ENCODE peak calls at places on chromosome 10, in nine cellular contexts. One of them, this sample, is unnamed.

GRCh38 chr10:43075612-43076003 is 1.3 kb upstream of the RET start:
- DNase-seq in right cardiac atrium: peak; percentile 7
- DNase-seq in T-cell: no peak
- DNase-seq in cerebellum: no peak
- DNase-seq in activated gamma-delta T cell treated with Interleukin-2 at 50 U/mL for 16 hours: no peak
- DNase-seq in stimulated activated CD8-positive, alpha-beta memory T cell treated with anti-CD3 and anti-CD28 coated beads, Interleukin-7, amount 100 ng/mL, for 1 hour: no peak
- DNase-seq in neuronal stem cell: no peak
- DNase-seq in endodermal cell: peak; percentile 72
- DNase-seq in stimulated activated CD4-positive, alpha-beta T cell treated with anti-CD3 and anti-CD28 coated beads, TNF-alpha, amount 100 ng/mL, for 4 hours: no peak
- DNase-seq in this sample: no peak

GRCh38 chr10:29600067-29600466 is 34.7 kb downstream of the SVIL start:
- DNase-seq in stimulated activated CD8-positive, alpha-beta memory T cell treated with anti-CD3 and anti-CD28 coated beads, Interleukin-7, amount 100 ng/mL, for 1 hour: no peak
- DNase-seq in neuronal stem cell: no peak
- DNase-seq in cerebellum: no peak
- DNase-seq in stimulated activated CD4-positive, alpha-beta T cell treated with anti-CD3 and anti-CD28 coated beads, TNF-alpha, amount 100 ng/mL, for 4 hours: no peak
- DNase-seq in endodermal cell: no peak
- DNase-seq in right cardiac atrium: no peak
- DNase-seq in T-cell: no peak
- DNase-seq in activated gamma-delta T cell treated with Interleukin-2 at 50 U/mL for 16 hours: no peak
- DNase-seq in this sample: no peak

GRCh38 chr10:28125701-28126100 is 126.8 kb upstream of the ODAD2 start:
- DNase-seq in activated gamma-delta T cell treated with Interleukin-2 at 50 U/mL for 16 hours: no peak
- DNase-seq in T-cell: no peak
- DNase-seq in stimulated activated CD8-positive, alpha-beta memory T cell treated with anti-CD3 and anti-CD28 coated beads, Interleukin-7, amount 100 ng/mL, for 1 hour: no peak
- DNase-seq in right cardiac atrium: no peak
- DNase-seq in cerebellum: no peak
- DNase-seq in endodermal cell: no peak
- DNase-seq in stimulated activated CD4-positive, alpha-beta T cell treated with anti-CD3 and anti-CD28 coated beads, TNF-alpha, amount 100 ng/mL, for 4 hours: no peak
- DNase-seq in neuronal stem cell: no peak
- DNase-seq in this sample: no peak

GRCh38 chr10:62584216-62584615 is 210.0 kb downstream of the ZNF365 start:
- DNase-seq in stimulated activated CD4-positive, alpha-beta T cell treated with anti-CD3 and anti-CD28 coated beads, TNF-alpha, amount 100 ng/mL, for 4 hours: no peak
- DNase-seq in activated gamma-delta T cell treated with Interleukin-2 at 50 U/mL for 16 hours: no peak
- DNase-seq in endodermal cell: no peak
- DNase-seq in cerebellum: no peak
- DNase-seq in neuronal stem cell: no peak
- DNase-seq in T-cell: no peak
- DNase-seq in stimulated activated CD8-positive, alpha-beta memory T cell treated with anti-CD3 and anti-CD28 coated beads, Interleukin-7, amount 100 ng/mL, for 1 hour: no peak
- DNase-seq in right cardiac atrium: no peak
- DNase-seq in this sample: no peak

GRCh38 chr10:109650228-109650627 is 273.1 kb downstream of the XPNPEP1 start:
- DNase-seq in endodermal cell: no peak
- DNase-seq in T-cell: no peak
- DNase-seq in stimulated activated CD4-positive, alpha-beta T cell treated with anti-CD3 and anti-CD28 coated beads, TNF-alpha, amount 100 ng/mL, for 4 hours: no peak
- DNase-seq in activated gamma-delta T cell treated with Interleukin-2 at 50 U/mL for 16 hours: no peak
- DNase-seq in cerebellum: no peak
- DNase-seq in right cardiac atrium: no peak
- DNase-seq in stimulated activated CD8-positive, alpha-beta memory T cell treated with anti-CD3 and anti-CD28 coated beads, Interleukin-7, amount 100 ng/mL, for 1 hour: no peak
- DNase-seq in neuronal stem cell: no peak
- DNase-seq in this sample: no peak

GRCh38 chr10:112783653-112784426 is 166.2 kb upstream of the TCF7L2 start:
- DNase-seq in T-cell: no peak
- DNase-seq in stimulated activated CD8-positive, alpha-beta memory T cell treated with anti-CD3 and anti-CD28 coated beads, Interleukin-7, amount 100 ng/mL, for 1 hour: no peak
- DNase-seq in cerebellum: no peak
- DNase-seq in activated gamma-delta T cell treated with Interleukin-2 at 50 U/mL for 16 hours: no peak
- DNase-seq in neuronal stem cell: no peak
- DNase-seq in right cardiac atrium: peak; percentile 24
- DNase-seq in endodermal cell: no peak
- DNase-seq in stimulated activated CD4-positive, alpha-beta T cell treated with anti-CD3 and anti-CD28 coated beads, TNF-alpha, amount 100 ng/mL, for 4 hours: no peak
- DNase-seq in this sample: no peak

GRCh38 chr10:113475381-113475807 is 77.5 kb upstream of the HABP2 start:
- DNase-seq in stimulated activated CD4-positive, alpha-beta T cell treated with anti-CD3 and anti-CD28 coated beads, TNF-alpha, amount 100 ng/mL, for 4 hours: no peak
- DNase-seq in activated gamma-delta T cell treated with Interleukin-2 at 50 U/mL for 16 hours: no peak
- DNase-seq in cerebellum: no peak
- DNase-seq in neuronal stem cell: no peak
- DNase-seq in T-cell: no peak
- DNase-seq in right cardiac atrium: no peak
- DNase-seq in endodermal cell: no peak
- DNase-seq in stimulated activated CD8-positive, alpha-beta memory T cell treated with anti-CD3 and anti-CD28 coated beads, Interleukin-7, amount 100 ng/mL, for 1 hour: no peak
- DNase-seq in this sample: no peak

GRCh38 chr10:14507156-14507555 is 176.4 kb upstream of the FRMD4A start:
- DNase-seq in stimulated activated CD4-positive, alpha-beta T cell treated with anti-CD3 and anti-CD28 coated beads, TNF-alpha, amount 100 ng/mL, for 4 hours: no peak
- DNase-seq in neuronal stem cell: no peak
- DNase-seq in endodermal cell: no peak
- DNase-seq in cerebellum: no peak
- DNase-seq in right cardiac atrium: no peak
- DNase-seq in T-cell: peak; percentile 59
- DNase-seq in stimulated activated CD8-positive, alpha-beta memory T cell treated with anti-CD3 and anti-CD28 coated beads, Interleukin-7, amount 100 ng/mL, for 1 hour: no peak
- DNase-seq in activated gamma-delta T cell treated with Interleukin-2 at 50 U/mL for 16 hours: peak; percentile 13
- DNase-seq in this sample: no peak

GRCh38 chr10:132036153-132036886 is 29.4 kb upstream of the JAKMIP3 start:
- DNase-seq in endodermal cell: peak; percentile 79
- DNase-seq in cerebellum: peak; percentile 52
- DNase-seq in neuronal stem cell: no peak
- DNase-seq in T-cell: no peak
- DNase-seq in right cardiac atrium: peak; percentile 33
- DNase-seq in activated gamma-delta T cell treated with Interleukin-2 at 50 U/mL for 16 hours: no peak
- DNase-seq in stimulated activated CD8-positive, alpha-beta memory T cell treated with anti-CD3 and anti-CD28 coated beads, Interleukin-7, amount 100 ng/mL, for 1 hour: no peak
- DNase-seq in stimulated activated CD4-positive, alpha-beta T cell treated with anti-CD3 and anti-CD28 coated beads, TNF-alpha, amount 100 ng/mL, for 4 hours: no peak
- DNase-seq in this sample: no peak

GRCh38 chr10:48199580-48200377 is 74.7 kb downstream of the FRMPD2 start:
- DNase-seq in stimulated activated CD4-positive, alpha-beta T cell treated with anti-CD3 and anti-CD28 coated beads, TNF-alpha, amount 100 ng/mL, for 4 hours: no peak
- DNase-seq in endodermal cell: no peak
- DNase-seq in neuronal stem cell: no peak
- DNase-seq in activated gamma-delta T cell treated with Interleukin-2 at 50 U/mL for 16 hours: no peak
- DNase-seq in right cardiac atrium: no peak
- DNase-seq in T-cell: no peak
- DNase-seq in stimulated activated CD8-positive, alpha-beta memory T cell treated with anti-CD3 and anti-CD28 coated beads, Interleukin-7, amount 100 ng/mL, for 1 hour: no peak
- DNase-seq in cerebellum: no peak
- DNase-seq in this sample: no peak

GRCh38 chr10:11009471-11010308 is 8.0 kb upstream of the CELF2 start:
- DNase-seq in right cardiac atrium: peak; percentile 25
- DNase-seq in stimulated activated CD8-positive, alpha-beta memory T cell treated with anti-CD3 and anti-CD28 coated beads, Interleukin-7, amount 100 ng/mL, for 1 hour: no peak
- DNase-seq in T-cell: no peak
- DNase-seq in cerebellum: no peak
- DNase-seq in neuronal stem cell: no peak
- DNase-seq in endodermal cell: no peak
- DNase-seq in activated gamma-delta T cell treated with Interleukin-2 at 50 U/mL for 16 hours: no peak
- DNase-seq in stimulated activated CD4-positive, alpha-beta T cell treated with anti-CD3 and anti-CD28 coated beads, TNF-alpha, amount 100 ng/mL, for 4 hours: no peak
- DNase-seq in this sample: no peak

GRCh38 chr10:47246409-47247189 is 53.4 kb upstream of the GDF10 start:
- DNase-seq in cerebellum: no peak
- DNase-seq in neuronal stem cell: no peak
- DNase-seq in T-cell: no peak
- DNase-seq in stimulated activated CD4-positive, alpha-beta T cell treated with anti-CD3 and anti-CD28 coated beads, TNF-alpha, amount 100 ng/mL, for 4 hours: no peak
- DNase-seq in activated gamma-delta T cell treated with Interleukin-2 at 50 U/mL for 16 hours: no peak
- DNase-seq in stimulated activated CD8-positive, alpha-beta memory T cell treated with anti-CD3 and anti-CD28 coated beads, Interleukin-7, amount 100 ng/mL, for 1 hour: no peak
- DNase-seq in right cardiac atrium: no peak
- DNase-seq in endodermal cell: peak; percentile 29
- DNase-seq in this sample: no peak

GRCh38 chr10:3119796-3120459 is 52.6 kb downstream of the PFKP start:
- DNase-seq in right cardiac atrium: no peak
- DNase-seq in cerebellum: no peak
- DNase-seq in endodermal cell: peak; percentile 70
- DNase-seq in stimulated activated CD4-positive, alpha-beta T cell treated with anti-CD3 and anti-CD28 coated beads, TNF-alpha, amount 100 ng/mL, for 4 hours: no peak
- DNase-seq in T-cell: no peak
- DNase-seq in activated gamma-delta T cell treated with Interleukin-2 at 50 U/mL for 16 hours: no peak
- DNase-seq in neuronal stem cell: no peak
- DNase-seq in stimulated activated CD8-positive, alpha-beta memory T cell treated with anti-CD3 and anti-CD28 coated beads, Interleukin-7, amount 100 ng/mL, for 1 hour: no peak
- DNase-seq in this sample: no peak

GRCh38 chr10:124870854-124871425 is 69.3 kb downstream of the ABRAXAS2 start:
- DNase-seq in activated gamma-delta T cell treated with Interleukin-2 at 50 U/mL for 16 hours: no peak
- DNase-seq in T-cell: no peak
- DNase-seq in stimulated activated CD8-positive, alpha-beta memory T cell treated with anti-CD3 and anti-CD28 coated beads, Interleukin-7, amount 100 ng/mL, for 1 hour: no peak
- DNase-seq in stimulated activated CD4-positive, alpha-beta T cell treated with anti-CD3 and anti-CD28 coated beads, TNF-alpha, amount 100 ng/mL, for 4 hours: no peak
- DNase-seq in cerebellum: no peak
- DNase-seq in endodermal cell: peak; percentile 71
- DNase-seq in neuronal stem cell: no peak
- DNase-seq in right cardiac atrium: no peak
- DNase-seq in this sample: no peak

GRCh38 chr10:7529638-7530037 is 118.8 kb upstream of the SFMBT2 start:
- DNase-seq in stimulated activated CD4-positive, alpha-beta T cell treated with anti-CD3 and anti-CD28 coated beads, TNF-alpha, amount 100 ng/mL, for 4 hours: no peak
- DNase-seq in endodermal cell: peak; percentile 83
- DNase-seq in T-cell: no peak
- DNase-seq in neuronal stem cell: no peak
- DNase-seq in right cardiac atrium: peak; percentile 30
- DNase-seq in stimulated activated CD8-positive, alpha-beta memory T cell treated with anti-CD3 and anti-CD28 coated beads, Interleukin-7, amount 100 ng/mL, for 1 hour: no peak
- DNase-seq in activated gamma-delta T cell treated with Interleukin-2 at 50 U/mL for 16 hours: no peak
- DNase-seq in cerebellum: no peak
- DNase-seq in this sample: no peak

GRCh38 chr10:71765176-71765906 is 8.0 kb downstream of the VSIR start:
- DNase-seq in endodermal cell: no peak
- DNase-seq in stimulated activated CD4-positive, alpha-beta T cell treated with anti-CD3 and anti-CD28 coated beads, TNF-alpha, amount 100 ng/mL, for 4 hours: no peak
- DNase-seq in stimulated activated CD8-positive, alpha-beta memory T cell treated with anti-CD3 and anti-CD28 coated beads, Interleukin-7, amount 100 ng/mL, for 1 hour: no peak
- DNase-seq in T-cell: no peak
- DNase-seq in activated gamma-delta T cell treated with Interleukin-2 at 50 U/mL for 16 hours: no peak
- DNase-seq in right cardiac atrium: no peak
- DNase-seq in cerebellum: no peak
- DNase-seq in neuronal stem cell: no peak
- DNase-seq in this sample: no peak

This sample was measured in B cell.